ENCODE peak calls at places on chromosomes 11 and 22, in eight cellular contexts. O is right lobe of liver, N is mesenchymal stem cell, Z is tibial artery, I is upper lobe of left lung, T is dorsolateral prefrontal cortex, P is heart left ventricle, M is AG04450. U is an unnamed sample.

GRCh38 chr11:26187639-26188038 is 144.3 kb upstream of the ANO3 start:
- DNase-seq in O (peak; percentile 60), N (peak; percentile 84), Z (no peak), I (no peak), T (no peak), P (no peak), M (peak; percentile 27), U (no peak)

GRCh38 chr11:30545507-30545906 is 40.6 kb downstream of the MPPED2 start:
- DNase-seq in O (peak; percentile 75), N (no peak), Z (no peak), I (no peak), T (no peak), P (no peak), M (no peak), U (no peak)

GRCh38 chr11:11416502-11416901 is 63.5 kb upstream of the CSNK2A3 start:
- DNase-seq in O (no peak), N (peak; percentile 89), Z (no peak), I (no peak), T (no peak), P (no peak), M (no peak), U (no peak)

GRCh38 chr22:41175546-41175945 is 29.6 kb upstream of the L3MBTL2 start:
- DNase-seq in O (no peak), N (no peak), Z (no peak), I (no peak), T (no peak), P (no peak), M (no peak), U (no peak)

GRCh38 chr11:125063429-125064043 is 431 bp downstream of the SLC37A2 start:
- DNase-seq in O (no peak), N (no peak), Z (no peak), I (peak; percentile 86), T (peak; percentile 24), P (no peak), M (no peak), U (no peak)

GRCh38 chr22:16987822-16988221 is 20.2 kb downstream of the GAB4 start:
- DNase-seq in O (no peak), N (no peak), Z (no peak), I (no peak), T (no peak), P (no peak), M (no peak), U (no peak)

GRCh38 chr11:57310630-57311086 is 14.1 kb downstream of the TNKS1BP1 start:
- DNase-seq in O (peak; percentile 91), N (no peak), Z (peak; percentile 76), I (no peak), T (no peak), P (no peak), M (no peak), U (no peak)

GRCh38 chr11:107808526-107808925 is 50.1 kb downstream of the SLC35F2 start:
- DNase-seq in O (no peak), N (no peak), Z (no peak), I (no peak), T (no peak), P (no peak), M (no peak), U (no peak)

GRCh38 chr22:38729946-38730345 is 24.2 kb downstream of the GTPBP1 start:
- DNase-seq in O (no peak), N (no peak), Z (peak; percentile 53), I (no peak), T (no peak), P (no peak), M (no peak), U (no peak)

DNA sequence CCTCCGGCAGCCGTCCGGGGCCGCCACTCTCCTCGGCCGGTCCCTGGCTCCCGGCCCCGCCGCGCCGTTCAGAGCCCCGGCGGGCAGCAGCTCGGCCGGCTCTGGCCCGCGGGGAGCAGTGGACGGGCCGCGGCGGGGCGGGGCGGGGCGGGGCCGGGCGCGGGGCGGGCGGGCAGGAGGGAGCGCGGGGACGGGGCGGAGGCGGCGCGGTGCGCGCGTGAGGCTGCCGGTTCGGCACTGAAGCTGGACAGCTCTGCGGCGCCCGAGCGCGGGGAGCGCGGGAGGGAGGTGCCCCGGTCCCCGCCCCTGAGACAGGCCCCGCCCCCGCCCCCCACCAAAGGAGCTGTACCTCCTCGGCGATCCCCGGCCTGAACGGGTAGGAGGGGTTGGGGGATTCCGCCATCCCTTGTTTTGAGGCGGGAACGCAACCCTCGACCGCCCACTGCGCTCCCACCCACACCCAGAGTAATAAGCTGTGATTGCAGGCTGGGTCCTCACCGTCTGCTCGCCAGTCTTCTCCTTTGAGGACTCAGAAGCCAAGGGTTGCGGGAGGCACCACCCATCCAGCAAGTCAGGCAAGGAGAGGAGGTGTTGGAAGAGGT is at the start of gene DRD2:
- DNase-seq in O (no peak), N (no peak), Z (no peak), I (peak; percentile 83), T (no peak), P (no peak), M (no peak), U (peak; percentile 69)
- H3K4me3 ChIP-seq in O (no peak within 1 kb of the TSS), N (peak within 1 kb of the TSS; percentile 66), Z (no peak within 1 kb of the TSS), I (peak within 1 kb of the TSS; percentile 6), T (peak within 1 kb of the TSS; percentile 26), P (no peak within 1 kb of the TSS), M (no peak within 1 kb of the TSS), U (peak within 1 kb of the TSS; percentile 80)

GRCh38 chr11:96306600-96306932 is 36.4 kb downstream of the MAML2 start:
- DNase-seq in O (no peak), N (no peak), Z (no peak), I (no peak), T (no peak), P (no peak), M (no peak), U (no peak)
- H3K27ac ChIP-seq in O (peak overlapping the region; percentile 58), N (peak overlapping the region; percentile 91), Z (peak overlapping the region; percentile 72), I (peak overlapping the region; percentile 84), T (no peak overlapping the region), P (peak overlapping the region; percentile 73), M (peak overlapping the region; percentile 93), U (no peak overlapping the region)

GRCh38 chr22:22218302-22218701 is 26.3 kb upstream of the VPREB1 start:
- DNase-seq in O (no peak), N (no peak), Z (no peak), I (no peak), T (no peak), P (no peak), M (no peak), U (no peak)
- H3K27me3 ChIP-seq in O (no peaks in the 10 kb centered on the region), N (peaks cover 33% of the 10 kb centered on the region), Z (no peaks in the 10 kb centered on the region), I (no peaks in the 10 kb centered on the region), T (no peaks in the 10 kb centered on the region), P (no peaks in the 10 kb centered on the region), M (peaks cover 13% of the 10 kb centered on the region), U (no peaks in the 10 kb centered on the region)

DNA sequence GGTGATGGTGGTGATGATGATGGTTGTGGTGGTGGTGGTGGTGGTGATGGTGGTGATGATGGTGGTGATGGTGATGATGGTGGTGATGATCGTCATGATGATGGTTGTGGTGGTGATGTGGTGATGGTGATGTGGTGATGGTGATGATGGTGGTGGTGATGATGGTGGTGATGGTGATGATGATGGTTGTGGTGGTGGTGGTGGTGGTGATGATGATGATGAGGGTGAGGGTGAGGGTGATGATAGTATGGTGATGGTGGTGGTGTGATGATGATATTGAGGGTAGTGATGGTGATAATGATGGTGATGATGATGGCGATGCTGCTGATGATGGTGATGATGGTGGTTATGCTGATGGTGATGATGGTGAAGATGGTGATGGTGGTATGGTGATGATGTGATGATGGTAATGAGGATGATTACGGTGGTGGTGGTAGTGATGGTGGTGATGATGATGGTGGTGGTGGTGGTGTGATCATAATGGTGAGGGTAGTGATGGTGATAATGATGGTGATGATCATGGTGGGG is 63.8 kb downstream of the MPPED1 start:
- DNase-seq in O (no peak), N (no peak), Z (no peak), I (no peak), T (no peak), P (no peak), M (no peak), U (no peak)
- H3K4me3 ChIP-seq in O (no peak overlapping the region), N (no peak overlapping the region), Z (no peak overlapping the region), I (no peak overlapping the region), T (no peak overlapping the region), P (no peak overlapping the region), M (no peak overlapping the region), U (no peak overlapping the region)

GRCh38 chr22:43750751-43751150 is 61.4 kb downstream of the EFCAB6 start:
- DNase-seq in O (no peak), N (no peak), Z (no peak), I (no peak), T (no peak), P (no peak), M (no peak), U (peak; percentile 69)
- H3K27ac ChIP-seq in O (no peak overlapping the region), N (no peak overlapping the region), Z (no peak overlapping the region), I (no peak overlapping the region), T (no peak overlapping the region), P (no peak overlapping the region), M (no peak overlapping the region), U (peak overlapping the region; percentile 67)

GRCh38 chr22:29719894-29720645 is at the start of gene CABP7:
- DNase-seq in O (no peak), N (no peak), Z (no peak), I (peak; percentile 72), T (no peak), P (no peak), M (no peak), U (no peak)
- H3K27me3 ChIP-seq in O (no peaks in the 10 kb centered on the region), N (peaks cover 92% of the 10 kb centered on the region), Z (peaks cover 86% of the 10 kb centered on the region), I (peaks cover 36% of the 10 kb centered on the region), T (peaks cover 16% of the 10 kb centered on the region), P (peaks cover 21% of the 10 kb centered on the region), M (peaks cover 50% of the 10 kb centered on the region), U (peaks cover 6% of the 10 kb centered on the region)

DNA sequence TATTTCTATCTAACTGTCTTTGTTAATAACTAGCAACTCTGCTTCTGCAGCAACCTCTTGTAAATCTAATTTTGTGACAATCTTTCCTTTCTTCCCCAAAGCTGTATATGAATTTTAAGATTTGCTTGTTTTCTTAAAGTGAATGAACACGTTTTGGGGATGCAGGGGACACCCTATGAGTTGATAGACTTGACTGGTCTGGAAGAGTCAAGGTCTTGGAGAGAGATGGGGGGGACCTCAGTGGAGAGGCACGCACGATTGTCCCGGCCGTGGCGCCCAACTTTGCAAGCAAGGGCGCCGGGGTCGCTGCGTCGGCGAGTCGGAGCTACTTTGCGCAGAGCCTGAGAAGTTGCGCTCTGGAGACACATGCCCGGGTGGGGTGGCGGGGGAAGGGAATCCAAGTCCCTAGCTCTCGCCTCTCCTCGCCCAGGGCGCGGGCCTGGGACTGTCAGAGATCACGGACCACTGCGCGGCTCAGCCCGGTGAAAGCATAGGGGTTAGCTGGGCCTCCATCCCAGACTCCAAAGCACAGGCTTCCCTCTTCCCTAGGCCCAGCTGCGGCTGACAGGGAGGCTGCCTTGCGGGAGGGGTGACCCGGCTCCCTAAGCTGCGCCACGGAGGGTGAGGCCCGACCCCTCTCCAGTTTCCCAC is 854 bp downstream of the ABCC8 start:
- DNase-seq in O (no peak), N (no peak), Z (no peak), I (peak; percentile 62), T (no peak), P (no peak), M (no peak), U (peak; percentile 45)
- H3K4me3 ChIP-seq in O (no peak overlapping the region), N (no peak overlapping the region), Z (no peak overlapping the region), I (peak overlapping the region; percentile 34), T (peak overlapping the region; percentile 45), P (peak overlapping the region; percentile 55), M (no peak overlapping the region), U (peak overlapping the region; percentile 76)

DNA sequence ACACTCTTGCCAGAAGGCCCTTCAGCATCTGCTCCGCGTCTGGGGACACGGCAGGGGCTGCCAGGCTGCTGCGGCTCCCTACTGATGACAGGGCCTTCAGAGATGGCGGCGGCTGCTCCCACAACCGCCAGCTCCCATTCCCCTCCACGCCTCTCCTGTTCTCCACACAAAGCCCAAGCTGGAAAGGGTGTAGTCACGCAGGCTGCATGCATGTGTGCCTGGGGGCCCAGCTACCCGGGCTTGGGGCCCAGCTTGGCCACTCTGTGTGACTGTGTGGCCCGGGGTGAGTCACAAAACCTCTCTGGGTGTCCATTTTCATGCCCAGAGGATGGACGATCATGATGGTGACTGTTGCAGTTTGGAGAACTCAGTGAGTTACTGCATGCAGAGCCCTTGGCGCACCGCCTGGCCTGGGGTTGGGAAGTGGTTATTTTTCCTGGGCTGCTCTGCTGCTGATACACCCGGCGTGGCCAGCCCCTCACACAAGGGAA is 31.7 kb upstream of the PARVB start:
- DNase-seq in O (no peak), N (no peak), Z (no peak), I (no peak), T (no peak), P (no peak), M (no peak), U (no peak)
- H3K27ac ChIP-seq in O (no peak overlapping the region), N (no peak overlapping the region), Z (no peak overlapping the region), I (no peak overlapping the region), T (peak overlapping the region; percentile 78), P (no peak overlapping the region), M (no peak overlapping the region), U (no peak overlapping the region)